ENCODE peak calls at places on chromosomes 2 and 18, in four cellular contexts. One of them, this sample, is unnamed.

GRCh38 chr2:226337941-226338605 is 461.5 kb downstream of the IRS1 start:
- DNase-seq in H1: no peak
- DNase-seq in HCT116: no peak
- DNase-seq in K562: no peak
- DNase-seq in this sample: no peak

GRCh38 chr2:27020337-27020948 is 12.3 kb upstream of the TMEM214 start:
- DNase-seq in K562: peak
- DNase-seq in H1: no peak
- DNase-seq in HCT116: no peak
- DNase-seq in this sample: no peak

GRCh38 chr18:8329186-8329771 is 280.0 kb upstream of the RAB12 start:
- DNase-seq in HCT116: no peak
- DNase-seq in H1: no peak
- DNase-seq in K562: no peak
- DNase-seq in this sample: peak

GRCh38 chr2:153477641-153478288 is 797 bp downstream of the RPRM start:
- DNase-seq in K562: no peak
- DNase-seq in H1: peak
- DNase-seq in HCT116: no peak
- DNase-seq in this sample: no peak

GRCh38 chr2:110725370-110725769 is 7.0 kb upstream of the ACOXL start:
- DNase-seq in HCT116: no peak
- DNase-seq in H1: no peak
- DNase-seq in K562: no peak
- DNase-seq in this sample: no peak

GRCh38 chr2:121205321-121205942 is 79.6 kb downstream of the TFCP2L1 start:
- DNase-seq in K562: no peak
- DNase-seq in HCT116: no peak
- DNase-seq in H1: no peak
- DNase-seq in this sample: no peak

GRCh38 chr2:211085056-211085680 is 528.8 kb downstream of the CPS1 start:
- DNase-seq in K562: peak
- DNase-seq in H1: no peak
- DNase-seq in HCT116: peak
- DNase-seq in this sample: peak

GRCh38 chr18:37529296-37529695 is 36.3 kb downstream of the CELF4 start:
- DNase-seq in K562: no peak
- DNase-seq in H1: no peak
- DNase-seq in HCT116: no peak
- DNase-seq in this sample: no peak

GRCh38 chr2:73142937-73143336 is 30.2 kb upstream of the RAB11FIP5 start:
- DNase-seq in K562: no peak
- DNase-seq in H1: no peak
- DNase-seq in HCT116: no peak
- DNase-seq in this sample: no peak

GRCh38 chr2:45652090-45653050 is 895 bp downstream of the PRKCE start:
- DNase-seq in H1: peak
- DNase-seq in HCT116: no peak
- DNase-seq in K562: no peak
- DNase-seq in this sample: no peak

GRCh38 chr2:23386422-23387220 is 1.6 kb downstream of the KLHL29 start:
- DNase-seq in H1: peak
- DNase-seq in K562: no peak
- DNase-seq in HCT116: no peak
- DNase-seq in this sample: no peak
- TF ChIP-seq FOSL1 in H1: no peak
- TF ChIP-seq FOSL1 in K562: no peak
- TF ChIP-seq FOSL1 in HCT116: no peak
- TF ChIP-seq FOSL1 in this sample: no peak

DNA sequence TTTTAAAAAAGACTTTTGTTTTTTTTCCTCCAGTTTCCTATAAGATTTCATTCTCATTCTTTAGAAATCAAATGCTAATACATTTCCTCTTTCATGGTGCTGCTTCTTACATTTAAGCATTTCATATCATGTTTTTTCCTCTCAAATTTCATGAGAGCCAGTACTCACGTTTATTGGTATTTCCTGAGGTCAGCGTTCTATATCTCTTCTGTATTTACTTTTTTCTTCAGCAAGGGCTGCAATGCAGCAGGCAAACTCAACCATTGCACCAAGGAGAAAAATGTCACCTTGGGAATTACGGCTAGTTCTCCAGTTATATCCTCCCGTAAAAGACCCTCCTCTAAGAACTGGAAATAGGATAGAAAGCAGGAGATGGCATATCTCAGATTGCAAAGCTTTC is 32.4 kb downstream of the UPP2 start:
- DNase-seq in HCT116: no peak
- DNase-seq in H1: no peak
- DNase-seq in K562: no peak
- DNase-seq in this sample: no peak
- TF ChIP-seq FOSL1 in HCT116: no peak
- TF ChIP-seq FOSL1 in H1: no peak
- TF ChIP-seq FOSL1 in K562: no peak
- TF ChIP-seq FOSL1 in this sample: no peak

GRCh38 chr2:230998882-230999281 is 3.0 kb downstream of the SPATA3 start:
- DNase-seq in HCT116: no peak
- DNase-seq in K562: no peak
- DNase-seq in H1: no peak
- DNase-seq in this sample: no peak

GRCh38 chr2:231001921-231002320 is 6.0 kb downstream of the SPATA3 start:
- DNase-seq in K562: no peak
- DNase-seq in H1: no peak
- DNase-seq in HCT116: no peak
- DNase-seq in this sample: no peak

GRCh38 chr2:230999477-230999876 is 3.6 kb downstream of the SPATA3 start:
- DNase-seq in H1: no peak
- DNase-seq in K562: no peak
- DNase-seq in HCT116: no peak
- DNase-seq in this sample: no peak

GRCh38 chr2:231001036-231001435 is 5.1 kb downstream of the SPATA3 start:
- DNase-seq in K562: no peak
- DNase-seq in H1: no peak
- DNase-seq in HCT116: no peak
- DNase-seq in this sample: no peak

GRCh38 chr2:231000211-231000904 is 4.4 kb downstream of the SPATA3 start:
- DNase-seq in H1: peak
- DNase-seq in K562: no peak
- DNase-seq in HCT116: no peak
- DNase-seq in this sample: peak
- TF ChIP-seq FOSL1 in H1: no peak
- TF ChIP-seq FOSL1 in K562: no peak
- TF ChIP-seq FOSL1 in HCT116: no peak
- TF ChIP-seq FOSL1 in this sample: no peak

GRCh38 chr18:10912790-10913560 is 236.4 kb downstream of the PIEZO2 start:
- DNase-seq in HCT116: no peak
- DNase-seq in H1: no peak
- DNase-seq in K562: no peak
- DNase-seq in this sample: peak
- TF ChIP-seq FOSL1 in HCT116: no peak
- TF ChIP-seq FOSL1 in H1: no peak
- TF ChIP-seq FOSL1 in K562: no peak
- TF ChIP-seq FOSL1 in this sample: peak

GRCh38 chr2:232795920-232796319 is 19.6 kb upstream of the KCNJ13 start:
- DNase-seq in H1: no peak
- DNase-seq in HCT116: no peak
- DNase-seq in K562: no peak
- DNase-seq in this sample: no peak
- TF ChIP-seq FOSL1 in H1: no peak
- TF ChIP-seq FOSL1 in HCT116: no peak
- TF ChIP-seq FOSL1 in K562: no peak
- TF ChIP-seq FOSL1 in this sample: no peak

DNA sequence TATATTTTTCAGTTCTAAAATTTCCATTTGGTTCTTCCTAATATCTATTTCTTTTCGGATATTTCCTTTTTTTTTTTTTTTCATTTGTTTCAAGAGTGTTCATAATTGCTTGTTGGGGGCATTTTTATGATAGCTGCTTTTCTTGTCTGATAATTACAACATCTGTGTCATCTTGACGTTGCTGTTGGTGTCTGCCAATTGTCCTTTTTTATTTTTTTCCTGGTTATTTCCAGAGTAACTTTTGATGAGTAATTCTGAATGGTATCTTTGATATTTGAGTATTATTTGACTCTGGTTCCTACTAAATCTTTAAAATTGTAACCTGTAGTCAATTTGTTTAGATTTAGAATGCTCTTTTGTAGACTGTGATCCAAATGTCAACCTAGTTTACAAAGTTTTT is 51.3 kb upstream of the CHRNA1 start:
- DNase-seq in H1: no peak
- DNase-seq in K562: no peak
- DNase-seq in HCT116: no peak
- DNase-seq in this sample: no peak
- TF ChIP-seq FOSL1 in H1: no peak
- TF ChIP-seq FOSL1 in K562: no peak
- TF ChIP-seq FOSL1 in HCT116: no peak
- TF ChIP-seq FOSL1 in this sample: no peak

DNA sequence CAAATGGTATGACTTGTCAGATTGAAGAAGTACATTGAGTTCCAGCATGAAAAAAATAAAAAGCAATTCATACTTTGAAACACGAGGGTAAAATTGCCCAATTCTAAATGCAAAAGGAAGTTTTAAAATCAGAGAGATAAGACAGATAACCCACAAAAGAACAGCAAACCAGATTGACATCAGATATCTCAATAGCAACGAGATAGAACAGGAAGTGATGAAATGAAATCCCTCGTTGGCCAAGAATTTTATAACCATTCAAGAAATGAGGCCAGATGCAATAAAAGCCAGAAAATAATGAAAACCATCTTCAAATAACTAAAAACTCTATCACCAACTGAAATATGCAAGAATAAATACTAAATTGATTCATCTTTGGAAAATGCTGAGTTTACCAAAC is 172.8 kb downstream of the CD226 start:
- DNase-seq in H1: no peak
- DNase-seq in HCT116: no peak
- DNase-seq in K562: no peak
- DNase-seq in this sample: no peak
- TF ChIP-seq FOSL1 in H1: no peak
- TF ChIP-seq FOSL1 in HCT116: no peak
- TF ChIP-seq FOSL1 in K562: no peak
- TF ChIP-seq FOSL1 in this sample: no peak

GRCh38 chr2:58553937-58554336 is 312.8 kb upstream of the FANCL start:
- DNase-seq in K562: peak
- DNase-seq in HCT116: peak
- DNase-seq in H1: no peak
- DNase-seq in this sample: peak
- TF ChIP-seq FOSL1 in K562: no peak
- TF ChIP-seq FOSL1 in HCT116: no peak
- TF ChIP-seq FOSL1 in H1: no peak
- TF ChIP-seq FOSL1 in this sample: no peak

GRCh38 chr2:136492901-136493300 is 272.4 kb upstream of the THSD7B start:
- DNase-seq in H1: no peak
- DNase-seq in HCT116: no peak
- DNase-seq in K562: no peak
- DNase-seq in this sample: no peak
- TF ChIP-seq FOSL1 in H1: no peak
- TF ChIP-seq FOSL1 in HCT116: no peak
- TF ChIP-seq FOSL1 in K562: no peak
- TF ChIP-seq FOSL1 in this sample: no peak